ENCODE peak calls at places on chromosomes 5 and 9, in ten cellular contexts. Q, B, F, D, W, Y, E, I, O and N are unnamed samples.

GRCh38 chr5:111738118-111738517 is 18.9 kb downstream of the NREP start:
- DNase-seq in Q (peak), B (no peak), F (no peak), D (no peak), W (no peak), Y (no peak), E (no peak), I (no peak), O (no peak), N (no peak)

GRCh38 chr9:71819115-71819739 is 50.9 kb upstream of the CEMIP2 start:
- DNase-seq in Q (peak), B (no peak), F (peak), D (peak), W (no peak), Y (peak), E (no peak), I (peak), O (no peak), N (no peak)

GRCh38 chr5:95959964-95960801 is 1.5 kb downstream of the ELL2 start:
- DNase-seq in Q (no peak), B (no peak), F (no peak), D (peak), W (no peak), Y (peak), E (no peak), I (peak), O (no peak), N (no peak)

GRCh38 chr5:1946122-1946677 is 63.5 kb upstream of the IRX4 start:
- DNase-seq in Q (no peak), B (no peak), F (no peak), D (no peak), W (no peak), Y (no peak), E (no peak), I (no peak), O (no peak), N (no peak)

GRCh38 chr5:392431-392988 is 50.5 kb upstream of the EXOC3 start:
- DNase-seq in Q (peak), B (peak), F (no peak), D (peak), W (no peak), Y (peak), E (no peak), I (no peak), O (peak), N (no peak)

GRCh38 chr5:33115467-33115866 is 325.3 kb upstream of the TARS1 start:
- DNase-seq in Q (no peak), B (no peak), F (no peak), D (no peak), W (no peak), Y (no peak), E (no peak), I (no peak), O (no peak), N (no peak)

GRCh38 chr5:169581580-169582227 is 1.9 kb upstream of the SPDL1 start:
- DNase-seq in Q (peak), B (peak), F (peak), D (peak), W (no peak), Y (peak), E (no peak), I (peak), O (no peak), N (no peak)

GRCh38 chr9:74499770-74500583 is 2.8 kb downstream of the RORB start:
- DNase-seq in Q (no peak), B (no peak), F (no peak), D (no peak), W (no peak), Y (no peak), E (no peak), I (no peak), O (no peak), N (no peak)

GRCh38 chr5:78449103-78449502 is 88.7 kb downstream of the SCAMP1 start:
- DNase-seq in Q (no peak), B (no peak), F (no peak), D (no peak), W (no peak), Y (no peak), E (no peak), I (no peak), O (no peak), N (no peak)

GRCh38 chr5:35066260-35066795 is 18.6 kb upstream of the AGXT2 start:
- DNase-seq in Q (no peak), B (no peak), F (no peak), D (no peak), W (no peak), Y (no peak), E (no peak), I (no peak), O (no peak), N (no peak)

GRCh38 chr5:141850183-141850768 is 27.9 kb downstream of the PCDH1 start:
- DNase-seq in Q (peak), B (no peak), F (no peak), D (peak), W (peak), Y (peak), E (no peak), I (peak), O (peak), N (no peak)

GRCh38 chr5:67878911-67879310 is 336.6 kb upstream of the PIK3R1 start:
- DNase-seq in Q (no peak), B (no peak), F (no peak), D (no peak), W (no peak), Y (no peak), E (no peak), I (no peak), O (no peak), N (no peak)

GRCh38 chr5:57988808-57989207 is 471.1 kb downstream of the PLK2 start:
- DNase-seq in Q (no peak), B (no peak), F (no peak), D (no peak), W (no peak), Y (no peak), E (no peak), I (no peak), O (no peak), N (no peak)

GRCh38 chr5:172188893-172189692 is 1.1 kb upstream of the STK10 start:
- DNase-seq in Q (no peak), B (no peak), F (no peak), D (no peak), W (peak), Y (peak), E (no peak), I (no peak), O (no peak), N (no peak)

GRCh38 chr5:112403069-112403468 is 16.0 kb downstream of the EPB41L4A start:
- DNase-seq in Q (no peak), B (no peak), F (no peak), D (no peak), W (no peak), Y (no peak), E (no peak), I (no peak), O (no peak), N (no peak)

GRCh38 chr5:139812323-139812722 is 16.7 kb downstream of the PSD2 start:
- DNase-seq in Q (no peak), B (no peak), F (no peak), D (no peak), W (no peak), Y (no peak), E (no peak), I (no peak), O (peak), N (no peak)

GRCh38 chr5:167801999-167802398 is 489.4 kb upstream of the WWC1 start:
- DNase-seq in Q (no peak), B (no peak), F (no peak), D (no peak), W (no peak), Y (no peak), E (no peak), I (no peak), O (no peak), N (no peak)

GRCh38 chr9:79776581-79776980 is 204.8 kb downstream of the TLE4 start:
- DNase-seq in Q (peak), B (no peak), F (no peak), D (no peak), W (no peak), Y (peak), E (no peak), I (no peak), O (no peak), N (peak)

DNA sequence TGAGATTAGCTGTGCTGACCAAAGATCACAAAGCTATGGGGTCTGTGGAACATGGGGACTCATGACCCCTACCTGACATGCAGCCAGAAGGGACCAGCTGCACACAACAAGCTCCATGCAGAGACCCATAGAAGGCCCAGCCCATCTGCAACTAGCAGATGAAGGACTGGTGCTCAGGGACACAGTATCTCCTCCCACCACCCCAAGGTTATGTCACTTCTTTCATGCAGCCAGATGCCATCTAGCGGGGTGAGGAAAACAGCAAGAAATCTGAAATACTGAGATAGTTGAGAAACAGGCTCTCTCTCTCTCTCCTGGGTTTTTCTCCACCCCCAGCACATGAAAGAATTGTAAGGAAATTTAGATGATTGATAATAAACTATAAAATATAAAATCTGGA is 161.3 kb upstream of the DAPK1 start:
- DNase-seq in Q (peak), B (no peak), F (no peak), D (no peak), W (no peak), Y (no peak), E (no peak), I (no peak), O (no peak), N (peak)
- TF ChIP-seq CTCF in Q (no peak), B (no peak), F (no peak), D (no peak), W (no peak), Y (no peak), E (peak), I (no peak), O (no peak), N (peak)

GRCh38 chr9:21392270-21392669 is 7.1 kb upstream of the IFNA2 start:
- DNase-seq in Q (peak), B (no peak), F (no peak), D (no peak), W (no peak), Y (no peak), E (no peak), I (peak), O (no peak), N (peak)
- TF ChIP-seq CTCF in Q (peak), B (peak), F (no peak), D (peak), W (no peak), Y (no peak), E (peak), I (peak), O (no peak), N (peak)

DNA sequence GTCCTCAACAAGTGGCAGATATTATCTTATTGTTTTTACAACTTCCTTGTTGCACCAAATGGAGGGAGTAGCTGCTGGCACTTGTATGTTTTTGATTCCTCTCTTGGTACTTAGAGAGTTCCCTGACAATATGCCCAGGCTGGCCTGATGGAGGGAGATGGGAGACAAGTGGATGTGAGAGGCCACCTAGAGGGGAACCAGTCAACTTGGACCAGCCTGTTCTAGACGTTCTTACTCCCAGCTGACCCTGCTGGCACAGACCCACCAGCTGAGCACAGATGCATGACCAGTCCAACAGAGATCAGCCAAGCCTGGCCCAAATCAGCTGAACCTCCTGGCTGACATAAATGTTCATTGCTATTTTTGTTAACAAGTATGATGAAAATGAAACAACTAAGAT is 60.9 kb upstream of the GDNF start:
- DNase-seq in Q (peak), B (peak), F (no peak), D (peak), W (peak), Y (peak), E (peak), I (peak), O (peak), N (peak)
- TF ChIP-seq CTCF in Q (peak), B (peak), F (no peak), D (no peak), W (no peak), Y (no peak), E (peak), I (no peak), O (no peak), N (peak)

GRCh38 chr9:107246259-107247254 is 36.5 kb upstream of the RAD23B start:
- DNase-seq in Q (no peak), B (no peak), F (no peak), D (no peak), W (no peak), Y (peak), E (no peak), I (peak), O (no peak), N (no peak)
- TF ChIP-seq CTCF in Q (peak), B (no peak), F (no peak), D (no peak), W (no peak), Y (no peak), E (no peak), I (no peak), O (no peak), N (no peak)

GRCh38 chr5:154157483-154158378 is 32.8 kb upstream of the GALNT10 start:
- DNase-seq in Q (no peak), B (no peak), F (no peak), D (no peak), W (no peak), Y (no peak), E (no peak), I (no peak), O (no peak), N (peak)
- TF ChIP-seq CTCF in Q (peak), B (peak), F (no peak), D (peak), W (no peak), Y (no peak), E (peak), I (peak), O (no peak), N (peak)

DNA sequence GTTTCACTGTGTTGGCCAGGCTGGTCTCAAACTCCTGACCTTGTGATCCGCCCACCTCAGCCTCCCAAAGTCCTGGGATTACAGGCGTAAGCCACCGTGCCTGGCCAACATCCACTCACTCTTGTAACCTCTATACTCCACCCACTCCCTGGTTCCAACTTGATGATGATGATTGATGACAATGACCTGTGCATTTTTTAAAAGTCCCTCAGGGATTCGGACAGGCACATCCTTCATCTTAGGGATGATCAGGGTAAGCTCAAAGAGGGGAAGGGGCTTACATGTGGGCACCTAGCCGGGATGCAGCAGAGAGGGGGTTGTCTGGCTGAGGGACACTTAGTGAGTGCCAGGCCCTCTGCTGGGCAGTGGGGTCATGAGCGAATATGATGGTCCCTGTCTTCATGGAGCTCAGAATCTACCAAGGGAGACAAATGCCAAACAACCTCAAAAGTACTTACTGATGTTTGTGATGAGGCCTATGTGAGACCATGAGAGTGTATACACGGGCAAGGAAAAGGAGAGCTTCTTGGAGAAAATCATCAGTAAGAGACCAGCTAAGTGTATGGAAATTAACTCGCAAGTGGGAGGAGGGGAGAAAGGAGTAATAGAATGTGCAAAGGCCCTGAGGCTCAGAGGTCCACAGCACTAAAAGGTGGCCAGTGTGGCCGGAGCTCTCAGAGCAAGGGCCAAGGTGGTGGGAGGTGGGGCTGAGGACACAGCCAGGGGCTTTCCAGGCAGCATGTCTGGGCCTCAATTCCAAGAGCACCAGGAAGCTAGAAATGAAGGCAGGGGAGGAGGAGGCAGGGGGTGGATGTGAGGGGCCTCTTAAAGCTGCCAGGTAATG is 27.4 kb downstream of the LHX2 start:
- DNase-seq in Q (no peak), B (no peak), F (no peak), D (no peak), W (no peak), Y (no peak), E (no peak), I (no peak), O (no peak), N (no peak)
- TF ChIP-seq CTCF in Q (no peak), B (no peak), F (no peak), D (no peak), W (no peak), Y (no peak), E (peak), I (no peak), O (no peak), N (no peak)

GRCh38 chr9:32350682-32351081 is 33.8 kb upstream of the ACO1 start:
- DNase-seq in Q (peak), B (no peak), F (no peak), D (no peak), W (no peak), Y (peak), E (no peak), I (no peak), O (no peak), N (peak)
- TF ChIP-seq CTCF in Q (peak), B (peak), F (no peak), D (no peak), W (no peak), Y (peak), E (peak), I (no peak), O (no peak), N (peak)

GRCh38 chr9:22990349-22990748 is 543.7 kb downstream of the DMRTA1 start:
- DNase-seq in Q (no peak), B (no peak), F (no peak), D (no peak), W (no peak), Y (no peak), E (no peak), I (no peak), O (no peak), N (no peak)

DNA sequence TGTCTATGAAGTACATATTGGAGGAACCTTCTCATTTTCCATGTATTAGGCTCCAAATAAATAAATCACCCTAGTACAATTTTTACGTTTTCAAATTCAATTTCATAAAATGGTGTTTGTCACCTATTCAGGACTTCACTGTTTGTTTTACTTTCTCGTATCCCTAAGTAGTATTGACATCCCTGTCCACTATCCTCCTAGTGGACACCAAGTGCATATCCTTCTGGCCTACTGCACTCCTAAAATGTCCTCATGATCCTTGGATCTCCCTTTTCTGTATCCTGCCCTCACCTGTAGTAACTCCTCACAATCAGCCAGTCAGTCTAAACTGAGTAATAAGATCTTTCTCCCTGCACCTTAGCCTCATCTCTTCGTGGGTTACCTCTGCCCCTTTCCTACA is 539.9 kb downstream of the DMRTA1 start:
- DNase-seq in Q (peak), B (no peak), F (no peak), D (no peak), W (no peak), Y (no peak), E (no peak), I (no peak), O (no peak), N (no peak)
- TF ChIP-seq CTCF in Q (peak), B (no peak), F (no peak), D (no peak), W (no peak), Y (no peak), E (no peak), I (no peak), O (no peak), N (peak)

GRCh38 chr5:42950091-42950465 is 90.0 kb downstream of the ANXA2R start:
- DNase-seq in Q (no peak), B (no peak), F (no peak), D (no peak), W (no peak), Y (no peak), E (no peak), I (no peak), O (no peak), N (no peak)

GRCh38 chr5:42948961-42949347 is 91.2 kb downstream of the ANXA2R start:
- DNase-seq in Q (no peak), B (no peak), F (no peak), D (no peak), W (no peak), Y (no peak), E (no peak), I (no peak), O (no peak), N (no peak)

GRCh38 chr5:42950466-42951168 is 89.5 kb downstream of the ANXA2R start:
- DNase-seq in Q (peak), B (peak), F (peak), D (peak), W (peak), Y (peak), E (peak), I (peak), O (peak), N (no peak)

GRCh38 chr5:42951169-42951846 is 88.8 kb downstream of the ANXA2R start:
- DNase-seq in Q (no peak), B (peak), F (no peak), D (peak), W (peak), Y (peak), E (no peak), I (no peak), O (peak), N (no peak)

GRCh38 chr5:42949348-42950090 is 90.6 kb downstream of the ANXA2R start:
- DNase-seq in Q (peak), B (peak), F (peak), D (peak), W (no peak), Y (peak), E (peak), I (no peak), O (peak), N (no peak)
- TF ChIP-seq CTCF in Q (peak), B (peak), F (no peak), D (peak), W (no peak), Y (peak), E (peak), I (no peak), O (peak), N (no peak)